ENCODE peak calls at places on chromosomes 16 and 17, in six cellular contexts. P, Y, B, H, L and Q are unnamed samples.

GRCh38 chr17:44920565-44920940 is 5.3 kb upstream of the GFAP start:
- DNase-seq in L (no peak), Y (no peak), B (peak; percentile 30), H (no peak), P (no peak), Q (no peak)

GRCh38 chr16:13797718-13798117 is 122.2 kb upstream of the ERCC4 start:
- DNase-seq in P (no peak), Y (no peak), B (no peak), H (no peak), L (no peak), Q (no peak)

GRCh38 chr17:28788100-28788499 is 44.3 kb downstream of the TRAF4 start:
- DNase-seq in H (no peak), L (no peak), P (no peak), B (no peak), Y (no peak), Q (no peak)

GRCh38 chr17:68853439-68853838 is 101.8 kb downstream of the ABCA8 start:
- DNase-seq in H (no peak), Y (no peak), P (no peak), B (no peak), L (no peak), Q (no peak)

GRCh38 chr17:49784636-49785035 is 3.8 kb upstream of the KAT7 start:
- DNase-seq in P (no peak), B (no peak), Y (no peak), L (no peak), H (no peak), Q (no peak)

GRCh38 chr16:28492511-28492910 is 637 bp upstream of the CLN3 start:
- DNase-seq in B (no peak), L (no peak), H (no peak), P (no peak), Y (no peak), Q (no peak)

GRCh38 chr16:81520560-81521135 is 76.0 kb downstream of the CMIP start:
- DNase-seq in B (no peak), P (no peak), L (no peak), H (no peak), Y (no peak), Q (no peak)

GRCh38 chr16:87080571-87081167 is 236.5 kb downstream of the C16orf95 start:
- DNase-seq in Y (no peak), H (no peak), P (no peak), B (no peak), L (no peak), Q (no peak)

GRCh38 chr16:30028438-30029093 is 2.5 kb downstream of the TLCD3B start:
- DNase-seq in Y (no peak), H (no peak), L (peak; percentile 32), B (no peak), P (no peak), Q (no peak)

GRCh38 chr17:35372846-35373531 is 432 bp downstream of the SLFN11 start:
- DNase-seq in B (peak; percentile 76), Y (no peak), H (peak; percentile 28), P (no peak), L (peak; percentile 30), Q (no peak)